ENCODE peak calls at places on chromosomes 13 and 19, in five cellular contexts. V, S, X, Y and C are unnamed samples.

GRCh38 chr19:46602392-46603194 is 1.5 kb downstream of the CALM3 start:
- DNase-seq in V (no peak), X (peak), Y (no peak), S (no peak), C (peak)

GRCh38 chr13:22423261-22423660 is 752.4 kb downstream of the FGF9 start:
- DNase-seq in Y (no peak), S (no peak), X (no peak), V (no peak), C (no peak)

GRCh38 chr13:99871249-99871898 is 100.2 kb downstream of the ZIC5 start:
- DNase-seq in X (no peak), S (no peak), V (peak), Y (no peak), C (no peak)

GRCh38 chr19:8552810-8553209 is 24.4 kb downstream of the MYO1F start:
- DNase-seq in S (no peak), X (no peak), V (no peak), Y (no peak), C (no peak)

GRCh38 chr13:23986619-23987018 is 89.3 kb upstream of the C1QTNF9B start:
- DNase-seq in V (no peak), X (no peak), S (no peak), Y (no peak), C (no peak)

GRCh38 chr19:23436318-23436717 is 41.0 kb upstream of the ZNF91 start:
- DNase-seq in V (no peak), X (no peak), Y (no peak), S (no peak), C (no peak)

GRCh38 chr19:38905186-38905539 is 5.4 kb downstream of the NFKBIB start:
- DNase-seq in S (no peak), X (no peak), Y (no peak), V (no peak), C (no peak)

GRCh38 chr13:35139591-35139990 is 197.5 kb downstream of the NBEA start:
- DNase-seq in S (no peak), Y (no peak), X (no peak), V (no peak), C (no peak)

GRCh38 chr13:109271061-109271460 is 515.3 kb downstream of the IRS2 start:
- DNase-seq in X (no peak), V (no peak), S (no peak), Y (no peak), C (no peak)

GRCh38 chr19:13164370-13165090 is 14.3 kb downstream of the IER2 start:
- DNase-seq in V (no peak), Y (no peak), S (peak), X (no peak), C (no peak)

GRCh38 chr13:75359266-75359665 is 122.7 kb downstream of the TBC1D4 start:
- DNase-seq in X (no peak), S (no peak), Y (no peak), V (no peak), C (no peak)

GRCh38 chr19:6464070-6464873 is at the start of gene CRB3:
- DNase-seq in V (peak), S (no peak), X (no peak), Y (peak), C (no peak)

GRCh38 chr19:3838661-3839060 is 30.2 kb downstream of the ZFR2 start:
- DNase-seq in S (no peak), X (no peak), V (no peak), Y (no peak), C (no peak)